ENCODE peak calls at places on chromosomes 16 and 17, in nine cellular contexts. W is A549, H is OCI-LY7, Y is neural progenitor cell, Z is vagina, O is H1, T is adrenal gland, G is heart right ventricle, C is left ventricle myocardium inferior. B is an unnamed sample. For H3K4me1, the result is how much of the 10 kb centered on the place peaks cover.

GRCh38 chr17:4903051-4903818 is at the start of gene CHRNE:
- DNase-seq in W (peak), H (peak), Y (peak), Z (no peak), O (no peak), T (peak), G (no peak), C (peak), B (peak)

GRCh38 chr17:60845012-60845411 is 167.4 kb downstream of the BCAS3 start:
- DNase-seq in W (no peak), H (no peak), Y (no peak), Z (no peak), O (no peak), T (no peak), G (no peak), C (no peak), B (no peak)

GRCh38 chr16:56584276-56584675 is 5.1 kb upstream of the MT3 start:
- DNase-seq in W (no peak), H (no peak), Y (no peak), Z (no peak), O (no peak), T (no peak), G (no peak), C (no peak), B (no peak)

GRCh38 chr16:22161999-22162657 is at the start of gene SDR42E2:
- DNase-seq in W (no peak), H (no peak), Y (peak), Z (no peak), O (peak), T (no peak), G (no peak), C (no peak), B (no peak)

GRCh38 chr16:62149646-62150045 is 113.4 kb upstream of the CDH8 start:
- DNase-seq in W (no peak), H (no peak), Y (no peak), Z (no peak), O (no peak), T (no peak), G (no peak), C (no peak), B (no peak)

GRCh38 chr17:1967092-1967662 is 58.0 kb downstream of the RTN4RL1 start:
- DNase-seq in W (no peak), H (no peak), Y (peak), Z (no peak), O (no peak), T (no peak), G (no peak), C (no peak), B (no peak)

GRCh38 chr16:84631153-84631466 is 13.2 kb upstream of the COTL1 start:
- DNase-seq in W (no peak), H (no peak), Y (no peak), Z (no peak), O (no peak), T (no peak), G (no peak), C (no peak), B (no peak)

GRCh38 chr16:12646490-12647274 is 157.0 kb downstream of the CPPED1 start:
- DNase-seq in W (peak), H (no peak), Y (no peak), Z (no peak), O (no peak), T (no peak), G (no peak), C (no peak), B (no peak)

GRCh38 chr17:5370411-5370810 is 49.1 kb downstream of the NUP88 start:
- DNase-seq in W (no peak), H (no peak), Y (no peak), Z (no peak), O (no peak), T (no peak), G (no peak), C (no peak), B (no peak)

GRCh38 chr17:56085576-56086267 is 67.6 kb upstream of the ANKFN1 start:
- DNase-seq in W (no peak), H (no peak), Y (no peak), Z (no peak), O (no peak), T (no peak), G (no peak), C (no peak), B (no peak)

GRCh38 chr17:62657664-62658063 is 30.2 kb downstream of the MRC2 start:
- DNase-seq in W (no peak), H (no peak), Y (peak), Z (no peak), O (no peak), T (no peak), G (no peak), C (no peak), B (no peak)

GRCh38 chr17:39800540-39800939 is 62.8 kb downstream of the GRB7 start:
- DNase-seq in W (no peak), H (peak), Y (no peak), Z (no peak), O (no peak), T (no peak), G (no peak), C (no peak), B (no peak)

GRCh38 chr16:53129281-53130192 is 74.7 kb downstream of the CHD9 start:
- DNase-seq in W (no peak), H (peak), Y (no peak), Z (no peak), O (no peak), T (no peak), G (no peak), C (no peak), B (no peak)

GRCh38 chr17:29143894-29144293 is 36.3 kb downstream of the MYO18A start:
- DNase-seq in W (peak), H (peak), Y (peak), Z (no peak), O (no peak), T (no peak), G (no peak), C (no peak), B (no peak)

GRCh38 chr17:65154770-65155589 is 17.8 kb downstream of the RGS9 start:
- DNase-seq in W (peak), H (peak), Y (no peak), Z (no peak), O (no peak), T (no peak), G (no peak), C (no peak), B (no peak)

GRCh38 chr16:89436362-89436761 is 54.0 kb downstream of the ANKRD11 start:
- DNase-seq in W (no peak), H (no peak), Y (no peak), Z (no peak), O (no peak), T (no peak), G (no peak), C (no peak), B (no peak)

GRCh38 chr17:5464717-5465507 is 3.9 kb downstream of the DHX33 start:
- DNase-seq in W (no peak), H (no peak), Y (no peak), Z (no peak), O (no peak), T (no peak), G (no peak), C (no peak), B (no peak)

GRCh38 chr16:27040671-27041070 is 26.1 kb upstream of the C16orf82 start:
- DNase-seq in W (no peak), H (no peak), Y (no peak), Z (no peak), O (no peak), T (no peak), G (no peak), C (no peak), B (no peak)

GRCh38 chr17:71409712-71410111 is 711.1 kb upstream of the SOX9 start:
- DNase-seq in W (peak), H (no peak), Y (no peak), Z (no peak), O (no peak), T (no peak), G (no peak), C (no peak), B (no peak)

GRCh38 chr17:29384901-29385300 is 5.3 kb upstream of the TAOK1 start:
- DNase-seq in W (peak), H (no peak), Y (no peak), Z (no peak), O (no peak), T (no peak), G (no peak), C (no peak), B (no peak)

DNA sequence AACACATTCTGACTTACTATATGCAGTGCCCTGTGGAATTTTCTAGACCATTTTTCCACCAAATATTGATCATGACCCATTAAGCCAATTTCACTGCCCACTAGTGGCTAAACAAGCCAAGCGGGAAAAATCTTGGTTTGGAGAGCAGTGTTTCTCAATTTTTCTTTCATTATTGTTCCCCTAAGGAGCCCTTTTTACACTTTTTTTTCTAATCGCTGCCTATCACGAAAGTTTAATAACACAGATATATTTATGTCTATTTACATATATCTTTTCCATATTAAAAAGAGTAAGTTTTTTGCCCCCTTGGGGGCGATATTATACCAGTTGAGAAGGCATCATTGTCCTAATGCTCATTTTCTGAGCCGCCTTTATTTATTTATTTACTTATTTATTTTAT is 10.8 kb upstream of the TLCD3B start:
- DNase-seq in W (no peak), H (peak), Y (no peak), Z (no peak), O (no peak), T (no peak), G (no peak), C (no peak), B (no peak)
- TF ChIP-seq CTCF in W (peak), H (peak), Y (peak), Z (no peak), O (peak), T (no peak), G (peak), C (peak), B (peak)

GRCh38 chr17:74757502-74757901 is 9.1 kb downstream of the NHERF1 start:
- DNase-seq in W (no peak), H (no peak), Y (no peak), Z (no peak), O (no peak), T (no peak), G (peak), C (peak), B (no peak)

GRCh38 chr17:74759243-74759801 is 10.9 kb downstream of the NHERF1 start:
- DNase-seq in W (no peak), H (peak), Y (no peak), Z (no peak), O (no peak), T (no peak), G (no peak), C (no peak), B (no peak)

GRCh38 chr17:74756891-74757290 is 8.5 kb downstream of the NHERF1 start:
- DNase-seq in W (no peak), H (no peak), Y (no peak), Z (no peak), O (no peak), T (no peak), G (no peak), C (no peak), B (no peak)

GRCh38 chr17:74758846-74759163 is 10.4 kb downstream of the NHERF1 start:
- DNase-seq in W (no peak), H (no peak), Y (no peak), Z (no peak), O (no peak), T (no peak), G (no peak), C (no peak), B (no peak)

GRCh38 chr17:74757931-74758845 is 9.8 kb downstream of the NHERF1 start:
- DNase-seq in W (peak), H (no peak), Y (no peak), Z (no peak), O (no peak), T (no peak), G (no peak), C (peak), B (no peak)
- H3K4me3 ChIP-seq in W (no peak), H (no peak), Y (no peak), Z (peak), O (no peak), T (no peak), G (peak), C (peak), B (no peak)

DNA sequence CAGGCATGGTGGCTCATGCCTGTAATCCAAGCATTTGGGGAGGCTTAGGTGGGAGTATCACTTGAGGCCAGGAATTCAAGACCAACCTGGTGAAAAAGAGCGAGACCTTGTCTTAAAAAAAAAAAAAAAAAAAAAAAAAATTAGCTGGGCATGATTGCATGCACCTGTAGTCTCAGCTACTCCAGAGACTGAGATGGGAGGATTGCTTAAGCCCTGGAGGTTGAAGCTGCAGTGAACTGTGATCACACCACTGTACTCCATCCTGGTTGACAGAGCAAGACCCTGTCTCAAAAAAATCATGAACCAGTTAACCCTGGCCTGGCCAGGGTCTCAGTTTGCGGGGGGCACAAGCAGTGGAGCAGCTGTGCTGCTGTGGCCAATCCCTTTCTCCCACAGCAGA is 48.5 kb downstream of the LDHD start:
- DNase-seq in W (no peak), H (peak), Y (no peak), Z (no peak), O (no peak), T (no peak), G (no peak), C (no peak), B (no peak)
- H3K4me1 ChIP-seq in W (under half), H (under half), Y (under half), Z (under half), O (under half), T (under half), G (under half), C (half or more), B (under half)

GRCh38 chr17:37405955-37406634 is 541 bp downstream of the ACACA start:
- DNase-seq in W (peak), H (peak), Y (no peak), Z (no peak), O (no peak), T (no peak), G (no peak), C (no peak), B (no peak)

GRCh38 chr17:37410357-37410756 is 3.7 kb downstream of the TADA2A start:
- DNase-seq in W (no peak), H (no peak), Y (no peak), Z (no peak), O (no peak), T (no peak), G (no peak), C (no peak), B (no peak)

GRCh38 chr17:37406635-37407455 is at the start of the genes ACACA and TADA2A:
- DNase-seq in W (peak), H (peak), Y (peak), Z (no peak), O (peak), T (peak), G (peak), C (peak), B (peak)
- TF ChIP-seq CTCF in W (no peak), H (peak), Y (no peak), Z (no peak), O (no peak), T (peak), G (no peak), C (peak), B (peak)

GRCh38 chr16:31200821-31201510 is 1.6 kb downstream of the PYCARD start:
- DNase-seq in W (peak), H (peak), Y (no peak), Z (no peak), O (no peak), T (no peak), G (no peak), C (no peak), B (no peak)
- H3K4me3 ChIP-seq in W (no peak), H (peak), Y (no peak), Z (peak), O (no peak), T (no peak), G (peak), C (peak), B (peak)

DNA sequence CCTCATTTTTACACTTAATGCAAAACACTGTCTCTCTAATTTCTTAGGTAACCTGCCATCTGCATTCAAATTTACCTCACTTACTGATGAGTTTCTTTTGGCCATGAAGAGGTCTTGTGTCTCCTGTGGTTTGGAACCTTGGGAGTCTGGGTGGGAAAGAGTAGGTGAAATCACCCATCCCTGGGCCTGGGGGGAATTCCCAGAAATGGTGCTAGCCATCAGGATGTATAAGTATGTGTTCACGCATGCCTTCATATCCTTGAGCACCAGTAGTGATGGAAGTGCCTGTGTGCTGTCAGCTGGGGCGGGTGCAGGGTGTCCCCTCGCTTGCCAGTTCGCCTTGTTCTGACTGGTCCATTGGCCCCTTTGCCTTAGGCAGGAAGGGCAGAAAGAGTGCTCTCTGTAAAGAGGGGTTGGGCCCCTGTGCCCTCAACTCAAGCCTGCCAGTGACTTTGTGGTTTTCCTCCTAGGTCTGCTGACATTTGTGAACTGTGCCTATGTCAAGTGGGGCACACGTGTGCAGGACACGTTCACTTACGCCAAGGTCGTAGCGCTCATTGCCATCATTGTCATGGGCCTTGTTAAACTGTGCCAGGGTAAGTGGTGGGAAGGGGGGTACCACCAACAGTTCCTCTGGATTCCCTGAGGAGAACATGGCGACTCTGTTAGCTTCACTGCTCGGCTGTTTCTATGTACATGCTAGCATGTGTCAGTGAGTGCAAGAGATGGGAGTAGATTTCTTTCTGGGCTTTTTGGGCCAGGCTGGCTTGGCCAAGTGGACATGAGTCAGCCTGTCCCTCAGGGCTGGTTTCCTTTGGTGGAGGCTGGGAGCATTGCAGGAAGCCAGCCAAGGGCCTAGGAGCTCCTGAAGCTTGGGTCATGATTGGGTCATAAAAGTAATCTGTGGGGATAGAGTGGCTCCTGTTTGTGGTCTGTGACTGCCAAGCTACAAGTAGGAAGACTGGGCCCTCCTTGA is 23.2 kb downstream of the SLC7A6OS start:
- DNase-seq in W (peak), H (no peak), Y (no peak), Z (no peak), O (no peak), T (peak), G (peak), C (peak), B (peak)
- H3K4me1 ChIP-seq in W (under half), H (half or more), Y (under half), Z (half or more), O (under half), T (under half), G (half or more), C (half or more), B (half or more)

GRCh38 chr17:78560731-78561130 is 16.5 kb downstream of the DNAH17 start:
- DNase-seq in W (no peak), H (no peak), Y (no peak), Z (no peak), O (no peak), T (no peak), G (no peak), C (no peak), B (no peak)

GRCh38 chr17:78561166-78561565 is 16.0 kb downstream of the DNAH17 start:
- DNase-seq in W (no peak), H (no peak), Y (no peak), Z (no peak), O (no peak), T (no peak), G (no peak), C (no peak), B (no peak)

GRCh38 chr17:78558181-78558850 is 18.9 kb downstream of the DNAH17 start:
- DNase-seq in W (peak), H (peak), Y (no peak), Z (no peak), O (no peak), T (no peak), G (no peak), C (no peak), B (no peak)

GRCh38 chr17:78559024-78559423 is 18.2 kb downstream of the DNAH17 start:
- DNase-seq in W (no peak), H (no peak), Y (no peak), Z (no peak), O (no peak), T (no peak), G (no peak), C (no peak), B (no peak)

DNA sequence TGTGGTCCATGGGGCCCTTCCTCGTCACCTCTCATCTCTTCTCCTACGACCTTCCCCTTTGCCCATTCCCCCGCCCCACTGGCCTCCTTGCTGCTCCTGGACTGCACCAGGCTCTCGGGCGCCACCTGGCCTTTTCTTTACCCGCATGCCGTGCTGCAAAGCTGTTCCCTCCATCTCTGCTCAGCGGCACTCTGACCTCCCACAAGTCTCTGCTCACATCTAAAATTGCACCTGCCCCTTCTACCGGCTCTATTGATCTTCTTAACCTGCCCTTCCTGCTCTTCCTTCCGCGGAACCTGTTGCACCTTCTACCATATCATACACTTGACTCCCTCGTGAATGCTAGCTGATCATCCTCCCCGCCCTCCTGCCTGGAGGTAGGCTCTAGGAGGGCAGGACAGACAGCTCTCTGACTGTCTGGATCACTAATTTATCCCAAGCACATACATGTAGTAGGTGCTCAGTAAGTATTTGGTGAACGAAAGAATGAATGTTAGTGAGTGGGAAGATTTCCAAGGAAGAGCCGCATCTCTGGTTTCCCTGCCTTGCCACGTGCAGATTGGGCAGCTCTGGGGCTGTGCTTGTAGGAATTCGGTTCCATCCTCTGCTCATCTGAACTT is 17.3 kb downstream of the DNAH17 start:
- DNase-seq in W (no peak), H (peak), Y (no peak), Z (no peak), O (peak), T (no peak), G (no peak), C (no peak), B (no peak)
- TF ChIP-seq CTCF in W (no peak), H (peak), Y (peak), Z (no peak), O (peak), T (no peak), G (no peak), C (peak), B (no peak)

DNA sequence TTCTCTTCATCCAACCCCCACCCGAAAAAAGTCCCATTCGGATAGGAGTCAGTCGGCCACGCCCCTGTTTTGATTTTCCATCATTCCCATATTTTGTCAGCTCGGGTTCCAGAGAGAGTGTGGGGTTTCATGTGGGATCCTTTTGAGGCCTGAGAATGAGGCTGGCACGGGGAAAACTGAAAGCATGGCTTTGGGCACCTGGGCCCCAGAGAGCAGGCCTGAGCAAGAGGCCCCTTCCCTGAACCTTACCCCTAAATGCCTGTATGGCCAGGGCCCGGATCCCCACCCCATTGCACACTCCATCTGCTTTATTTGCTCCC is 4.6 kb upstream of the HOXB4 start:
- DNase-seq in W (no peak), H (no peak), Y (no peak), Z (no peak), O (no peak), T (no peak), G (no peak), C (no peak), B (no peak)
- H3K4me3 ChIP-seq in W (no peak), H (no peak), Y (no peak), Z (no peak), O (no peak), T (no peak), G (no peak), C (peak), B (peak)

B was measured in thoracic aorta.